ENCODE peak calls at places on chromosome 19, in eight cellular contexts. O is body of pancreas, V is AG10803, C is suprapubic skin, J is lung, K is adrenal gland, F is heart right ventricle, D is epithelial cell of esophagus. M is an unnamed sample.

GRCh38 chr19:50710612-50711011 is 9.0 kb downstream of the SHANK1 start:
- DNase-seq in J (no peak), F (no peak), V (no peak), C (no peak), K (no peak), D (no peak), O (no peak), M (no peak)

GRCh38 chr19:8806661-8807060 is 25.4 kb downstream of the ZNF558 start:
- DNase-seq in K (no peak), D (no peak), J (no peak), C (no peak), F (no peak), V (no peak), O (no peak), M (no peak)

GRCh38 chr19:14550201-14550754 is 20.9 kb downstream of the TECR start:
- DNase-seq in C (peak), J (no peak), V (no peak), D (peak), F (no peak), K (no peak), O (peak), M (no peak)

GRCh38 chr19:43432866-43433673 is 18.4 kb downstream of the TEX101 start:
- DNase-seq in J (peak), V (peak), D (peak), F (peak), K (peak), C (no peak), O (peak), M (no peak)

GRCh38 chr19:17113127-17113785 is 37.7 kb downstream of the MYO9B start:
- DNase-seq in F (no peak), K (no peak), O (no peak), C (no peak), V (no peak), J (no peak), D (no peak), M (no peak)

GRCh38 chr19:5937550-5937949 is 23.5 kb downstream of the CAPS start:
- DNase-seq in C (no peak), O (no peak), D (no peak), V (no peak), K (no peak), F (no peak), J (no peak), M (no peak)

GRCh38 chr19:13506550-13506878 is 235 bp upstream of the CACNA1A start:
- DNase-seq in F (no peak), O (no peak), K (no peak), D (no peak), J (no peak), V (peak), C (no peak), M (no peak)

GRCh38 chr19:47507031-47507430 is 7.8 kb downstream of the NAPA start:
- DNase-seq in D (no peak), K (peak), O (peak), J (no peak), V (no peak), C (no peak), F (peak), M (no peak)

GRCh38 chr19:44747739-44748425 is 626 bp upstream of the BCL3 start:
- DNase-seq in J (peak), O (peak), K (peak), F (peak), C (peak), V (peak), D (no peak), M (no peak)

GRCh38 chr19:40521276-40521675 is 54.5 kb downstream of the SPTBN4 start:
- DNase-seq in D (peak), K (no peak), F (no peak), J (no peak), O (no peak), V (peak), C (no peak), M (peak)

GRCh38 chr19:10106100-10106936 is at the start of gene PPAN:
- DNase-seq in C (peak), J (peak), O (peak), V (peak), K (peak), D (peak), F (peak), M (peak)
- H3K4me3 ChIP-seq in C (peak), J (peak), O (peak), V (peak), K (peak), D (peak), F (peak), M (peak)

DNA sequence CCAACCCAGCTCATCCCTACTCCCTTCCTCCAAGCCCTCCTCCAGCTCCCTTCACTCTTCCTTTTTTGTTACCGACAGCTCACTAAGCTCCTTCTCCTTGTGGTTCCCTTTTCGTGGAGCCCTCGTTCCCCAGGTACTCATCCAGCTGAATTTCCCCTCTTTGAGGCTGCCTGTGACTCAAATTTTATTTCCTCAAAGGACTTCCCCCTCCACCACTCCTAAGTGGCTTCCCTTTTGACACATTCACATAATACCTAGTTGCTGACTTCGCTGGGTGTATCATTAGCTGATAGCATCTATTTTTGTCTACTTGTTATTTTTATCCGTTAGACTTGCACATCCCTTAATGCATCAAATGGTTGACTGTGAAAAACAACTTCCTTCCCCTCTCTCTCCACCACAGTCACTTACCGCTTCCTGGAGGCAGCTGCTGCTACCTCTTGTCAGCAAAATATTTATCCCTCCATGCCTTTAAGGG is 14.5 kb downstream of the FFAR2 start:
- DNase-seq in D (no peak), C (no peak), V (no peak), K (no peak), F (no peak), O (no peak), J (no peak), M (peak)
- TF ChIP-seq CTCF in D (no peak), C (no peak), V (no peak), K (no peak), F (no peak), O (no peak), J (no peak), M (no peak)

DNA sequence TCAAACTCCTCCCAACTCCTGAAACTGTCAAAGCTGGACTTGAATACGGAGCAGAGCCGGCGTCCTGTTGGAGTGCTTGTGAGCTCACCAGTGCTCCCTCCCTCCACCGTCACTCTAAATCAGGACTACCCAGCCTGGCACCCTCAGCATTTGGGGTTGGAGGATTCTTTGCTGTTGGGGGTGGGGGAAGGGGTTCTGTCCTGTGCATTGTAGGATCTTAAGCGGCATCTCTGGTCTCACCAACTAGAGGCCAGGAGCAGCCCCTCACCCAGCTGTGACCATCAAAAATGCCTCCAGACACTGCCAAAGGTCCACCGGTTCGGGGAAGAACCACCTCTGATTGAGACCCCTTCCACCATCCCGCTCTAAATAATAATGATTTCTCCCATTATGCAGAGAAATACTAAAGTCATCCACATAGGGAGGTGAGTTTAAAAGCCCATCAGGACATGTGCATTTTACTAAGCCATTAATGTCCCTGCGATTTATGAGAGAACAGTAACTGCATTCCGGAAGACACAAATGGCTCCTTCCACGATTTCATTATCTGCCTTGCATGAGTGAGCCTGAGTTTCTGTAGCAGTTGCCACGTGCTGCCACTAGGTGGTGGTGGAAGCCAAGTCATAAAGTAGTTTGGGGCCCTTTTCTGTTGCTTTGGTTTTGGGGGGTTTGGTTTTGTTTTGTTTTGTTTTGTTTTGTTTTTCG is 16.1 kb upstream of the USP29 start:
- DNase-seq in O (peak), J (peak), K (peak), D (peak), F (peak), V (peak), C (no peak), M (peak)
- H3K4me3 ChIP-seq in O (no peak), J (no peak), K (no peak), D (peak), F (peak), V (peak), C (peak), M (no peak)

GRCh38 chr19:30082611-30083010 is 140.6 kb downstream of the URI1 start:
- DNase-seq in C (no peak), D (no peak), F (no peak), O (no peak), J (no peak), K (no peak), V (no peak), M (no peak)

GRCh38 chr19:30083701-30084156 is 141.7 kb downstream of the URI1 start:
- DNase-seq in J (no peak), C (no peak), V (no peak), K (no peak), D (no peak), F (no peak), O (no peak), M (no peak)

GRCh38 chr19:30083125-30083681 is 141.2 kb downstream of the URI1 start:
- DNase-seq in D (no peak), F (no peak), K (no peak), J (no peak), V (no peak), O (no peak), C (no peak), M (no peak)

GRCh38 chr19:30084390-30084819 is 142.4 kb downstream of the URI1 start:
- DNase-seq in O (no peak), J (no peak), C (no peak), D (no peak), K (no peak), V (no peak), F (no peak), M (no peak)

GRCh38 chr19:30082168-30082567 is 140.1 kb downstream of the URI1 start:
- DNase-seq in K (no peak), J (no peak), D (no peak), V (no peak), O (no peak), C (no peak), F (no peak), M (no peak)
- TF ChIP-seq CTCF in K (no peak), J (no peak), D (no peak), V (no peak), O (no peak), C (no peak), F (no peak), M (no peak)